ENCODE peak calls at places on chromosomes 2 and 18, in four cellular contexts. W, H, Q and F are unnamed samples. For H3K4me1, the result is how much of the 10 kb centered on the place peaks cover.

GRCh38 chr18:74745658-74746403 is 148.2 kb downstream of the ZNF407 start:
- DNase-seq in W (no peak), H (peak), Q (peak), F (no peak)

GRCh38 chr18:55633032-55633431 is 45.0 kb upstream of the TCF4 start:
- DNase-seq in W (no peak), H (peak), Q (no peak), F (no peak)

GRCh38 chr2:126900646-126901319 is 2.1 kb downstream of the TEX51 start:
- DNase-seq in W (no peak), H (no peak), Q (no peak), F (peak)

GRCh38 chr2:68974946-68975665 is 670 bp downstream of the GKN1 start:
- DNase-seq in W (no peak), H (no peak), Q (no peak), F (no peak)

GRCh38 chr2:229363126-229363814 is 92.2 kb upstream of the PID1 start:
- DNase-seq in W (no peak), H (no peak), Q (no peak), F (no peak)

GRCh38 chr2:232441147-232441651 is 14.8 kb upstream of the ALPI start:
- DNase-seq in W (no peak), H (no peak), Q (no peak), F (peak)

GRCh38 chr2:157838442-157839161 is 37.5 kb downstream of the ACVR1 start:
- DNase-seq in W (no peak), H (peak), Q (peak), F (no peak)

GRCh38 chr2:148814853-148815419 is 60.1 kb upstream of the KIF5C start:
- DNase-seq in W (no peak), H (peak), Q (no peak), F (no peak)

GRCh38 chr18:9433616-9434239 is 41.6 kb upstream of the RALBP1 start:
- DNase-seq in W (no peak), H (no peak), Q (no peak), F (no peak)
- H3K4me3 ChIP-seq in W (no peak), H (no peak), Q (no peak), F (no peak)

DNA sequence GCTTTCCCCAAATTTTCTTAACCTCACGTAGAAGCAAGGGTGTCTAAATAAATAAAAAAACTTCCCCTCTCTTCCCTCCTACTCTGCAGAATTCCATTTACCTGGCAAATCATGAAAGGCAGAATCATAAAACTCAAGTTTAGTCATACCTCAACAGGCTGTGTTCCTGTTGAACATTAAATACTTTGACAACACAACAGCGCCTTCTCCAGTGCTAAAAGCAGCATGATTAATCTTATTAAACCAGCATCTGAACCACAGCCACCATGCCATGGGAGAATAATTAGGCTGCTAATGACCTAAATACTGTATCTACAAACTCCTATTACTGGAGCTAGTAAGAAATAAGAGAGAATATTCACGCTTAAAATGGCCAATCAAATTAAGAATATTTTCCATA is 68.1 kb downstream of the CDH2 start:
- DNase-seq in W (no peak), H (peak), Q (no peak), F (no peak)
- H3K4me1 ChIP-seq in W (under half), H (half or more), Q (under half), F (under half)

DNA sequence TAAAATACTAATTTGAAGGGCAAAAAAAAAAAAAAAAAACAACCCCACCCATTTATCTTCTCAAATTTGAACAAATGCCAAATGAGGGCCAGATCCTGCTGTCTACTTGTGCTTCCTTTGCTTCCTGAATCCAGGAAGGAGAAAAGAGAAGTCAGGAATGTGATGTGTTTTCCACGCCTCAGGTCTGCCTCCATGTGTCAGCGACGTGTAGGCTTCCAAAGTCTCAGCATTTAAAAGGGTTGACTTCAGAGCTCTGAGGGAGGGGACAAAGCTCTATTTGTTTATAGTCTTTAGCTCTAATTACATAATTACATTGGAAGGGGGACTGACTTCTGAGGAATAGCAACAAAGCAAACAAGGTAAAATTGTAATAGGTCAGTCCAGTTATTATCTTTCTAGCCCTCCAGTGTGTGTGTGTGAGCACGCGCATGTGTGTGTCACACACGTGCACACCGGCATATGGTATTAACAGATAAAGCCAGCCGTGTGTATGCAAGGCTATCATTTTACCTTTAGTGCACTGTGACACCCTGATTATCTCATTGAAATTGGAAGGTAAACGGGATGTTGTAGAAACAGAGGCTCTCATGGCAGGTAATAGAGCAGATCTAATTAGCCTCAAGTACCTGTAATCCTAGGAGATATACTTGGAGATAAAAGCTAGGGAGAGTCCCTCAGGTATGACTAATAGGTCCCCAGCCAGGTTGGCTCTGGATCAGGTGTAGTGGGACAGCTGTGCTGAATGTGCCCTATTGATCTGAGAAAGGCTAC is 911.4 kb upstream of the ZEB2 start:
- DNase-seq in W (no peak), H (peak), Q (no peak), F (no peak)
- TF ChIP-seq CTCF in W (no peak), H (no peak), Q (no peak), F (no peak)

GRCh38 chr2:6780765-6781274 is 84.9 kb downstream of the CMPK2 start:
- DNase-seq in W (no peak), H (peak), Q (no peak), F (peak)
- H3K4me3 ChIP-seq in W (no peak), H (no peak), Q (no peak), F (no peak)

GRCh38 chr18:48022531-48023330 is 92.3 kb upstream of the SMAD2 start:
- DNase-seq in W (no peak), H (peak), Q (peak), F (no peak)

GRCh38 chr18:48019557-48019956 is 89.1 kb upstream of the SMAD2 start:
- DNase-seq in W (no peak), H (no peak), Q (no peak), F (no peak)

GRCh38 chr18:48020337-48021250 is 90.1 kb upstream of the SMAD2 start:
- DNase-seq in W (no peak), H (no peak), Q (no peak), F (no peak)

GRCh38 chr18:48022021-48022420 is 91.6 kb upstream of the SMAD2 start:
- DNase-seq in W (no peak), H (no peak), Q (no peak), F (no peak)

GRCh38 chr18:48021273-48021914 is 90.9 kb upstream of the SMAD2 start:
- DNase-seq in W (no peak), H (no peak), Q (no peak), F (no peak)
- H3K4me1 ChIP-seq in W (under half), H (under half), Q (under half), F (under half)

GRCh38 chr18:7953085-7953958 is 386.2 kb downstream of the PTPRM start:
- DNase-seq in W (no peak), H (no peak), Q (no peak), F (no peak)

GRCh38 chr18:7946724-7947377 is 379.7 kb downstream of the PTPRM start:
- DNase-seq in W (no peak), H (peak), Q (peak), F (no peak)

GRCh38 chr18:7954229-7954628 is 387.1 kb downstream of the PTPRM start:
- DNase-seq in W (no peak), H (peak), Q (no peak), F (no peak)

GRCh38 chr18:7955175-7955574 is 388.1 kb downstream of the PTPRM start:
- DNase-seq in W (no peak), H (no peak), Q (no peak), F (no peak)

DNA sequence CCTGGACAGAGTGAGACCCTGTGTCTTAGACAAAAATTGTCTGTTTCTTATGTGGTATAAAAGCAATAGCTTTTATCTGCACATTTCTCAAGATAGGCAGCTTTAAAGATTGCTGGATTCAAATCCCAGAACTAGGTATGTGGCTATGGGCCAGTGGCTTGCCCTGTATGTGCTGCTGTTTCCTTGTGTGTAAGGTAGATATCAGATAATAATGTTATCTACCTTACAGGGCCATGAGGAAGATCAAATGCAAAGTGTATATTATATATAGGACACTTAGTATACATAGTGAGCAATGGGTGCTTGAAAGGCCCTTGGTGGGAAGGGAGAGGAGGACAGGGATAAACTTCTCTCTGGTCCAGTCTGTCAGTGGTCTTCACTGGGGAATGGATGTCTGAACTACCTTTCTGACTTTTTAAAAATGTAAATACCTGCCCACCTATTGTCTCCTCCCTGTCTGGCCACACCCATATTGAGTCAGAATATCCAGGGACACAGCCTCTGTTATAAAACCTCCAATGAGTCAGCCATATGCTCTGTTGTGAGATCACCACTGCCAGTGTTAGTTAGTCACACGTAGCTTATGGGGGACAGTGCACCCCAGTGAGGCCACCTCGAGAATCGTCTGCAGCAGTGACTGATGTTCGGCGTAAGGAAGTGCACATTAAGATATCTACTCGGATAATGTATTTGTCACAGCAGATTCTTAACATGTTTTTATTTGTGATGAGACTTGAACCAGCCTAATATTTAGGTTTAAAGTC is 383.4 kb downstream of the PTPRM start:
- DNase-seq in W (no peak), H (peak), Q (peak), F (no peak)
- TF ChIP-seq CTCF in W (no peak), H (no peak), Q (no peak), F (no peak)

GRCh38 chr18:34710430-34711386 is 610 bp downstream of the DTNA start:
- DNase-seq in W (no peak), H (peak), Q (no peak), F (no peak)
- H3K4me3 ChIP-seq in W (no peak), H (no peak), Q (no peak), F (peak)

DNA sequence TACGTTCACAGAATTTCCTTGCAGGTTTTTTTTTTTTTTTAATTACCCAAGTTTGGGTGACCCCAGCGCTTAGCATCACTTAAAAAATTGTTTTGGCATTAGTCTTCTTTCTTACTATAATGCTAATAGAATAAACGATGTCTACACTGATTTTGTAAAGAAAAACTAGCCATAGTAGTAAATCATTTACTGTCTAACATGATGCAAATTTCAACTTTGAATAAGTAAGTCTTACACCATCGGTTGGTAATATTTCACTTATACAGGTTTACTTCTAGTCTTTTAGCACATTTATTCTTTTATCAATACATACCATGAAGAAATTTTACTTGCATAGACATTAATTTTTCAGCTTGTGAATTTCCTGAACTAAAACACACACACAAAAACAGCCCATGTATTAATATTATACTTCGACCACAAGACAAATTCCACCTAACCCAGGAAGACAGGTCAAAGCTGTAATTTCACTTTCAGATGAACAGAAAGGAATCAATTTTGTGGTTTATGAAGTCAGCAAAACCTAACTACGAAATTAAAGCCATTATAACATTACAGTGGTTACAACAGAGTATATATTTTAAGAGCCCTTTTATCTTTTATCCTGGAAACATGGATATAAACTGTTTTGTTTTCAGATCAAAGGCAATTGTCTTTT is 1.9 kb downstream of the YES1 start:
- DNase-seq in W (no peak), H (no peak), Q (no peak), F (no peak)
- H3K4me1 ChIP-seq in W (half or more), H (under half), Q (under half), F (half or more)

GRCh38 chr2:184119920-184120820 is 478.2 kb upstream of the ZNF804A start:
- DNase-seq in W (no peak), H (no peak), Q (no peak), F (no peak)

DNA sequence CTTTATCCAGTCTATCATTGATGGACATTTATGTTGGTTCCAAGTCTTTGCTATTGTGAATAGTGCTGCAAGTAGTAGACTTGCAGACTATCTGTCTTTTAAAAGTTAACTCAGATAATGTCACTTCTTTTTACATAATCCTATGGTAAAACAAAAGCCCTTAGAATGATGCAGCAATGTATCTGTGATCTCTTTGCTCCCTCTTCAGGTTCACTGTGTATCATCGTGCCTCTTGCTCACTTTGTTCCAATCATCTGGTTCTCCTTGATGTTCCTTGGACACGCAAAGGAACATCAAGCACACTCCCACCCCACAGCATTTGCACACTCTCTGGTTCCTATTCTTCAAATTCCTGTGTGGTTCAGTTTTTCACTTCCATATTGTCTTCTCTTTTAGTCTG is 472.5 kb upstream of the ZNF804A start:
- DNase-seq in W (no peak), H (no peak), Q (no peak), F (no peak)
- TF ChIP-seq CTCF in W (no peak), H (no peak), Q (no peak), F (no peak)